ENCODE peak calls at places on chromosomes 4 and X, in nine cellular contexts. T, L, H, W, X, O, J, R and G are unnamed samples. For H3K9me3, the result is how much of the 10 kb centered on the place peaks cover.

GRCh38 chrX:68699960-68700746 is 52.7 kb downstream of the STARD8 start:
- DNase-seq in T (no peak), L (no peak), H (peak), W (peak), X (no peak), O (no peak), J (no peak), R (no peak), G (no peak)

GRCh38 chrX:48083212-48083611 is 11.8 kb upstream of the ZNF630 start:
- DNase-seq in T (no peak), L (no peak), H (peak), W (peak), X (peak), O (no peak), J (peak), R (peak), G (peak)

GRCh38 chr4:78720994-78721677 is 55.0 kb upstream of the BMP2K start:
- DNase-seq in T (peak), L (no peak), H (peak), W (peak), X (no peak), O (no peak), J (no peak), R (no peak), G (no peak)

GRCh38 chr4:111406036-111406435 is 739.2 kb upstream of the FAM241A start:
- DNase-seq in T (no peak), L (no peak), H (no peak), W (no peak), X (no peak), O (no peak), J (no peak), R (no peak), G (no peak)

GRCh38 chr4:83535520-83535944 is 376 bp upstream of the GPAT3 start:
- DNase-seq in T (peak), L (peak), H (peak), W (peak), X (peak), O (peak), J (peak), R (peak), G (peak)

GRCh38 chr4:165827018-165827417 is 46.0 kb upstream of the TLL1 start:
- DNase-seq in T (no peak), L (no peak), H (no peak), W (no peak), X (no peak), O (no peak), J (no peak), R (no peak), G (no peak)

GRCh38 chr4:167233523-167234387 is 539 bp downstream of the SPOCK3 start:
- DNase-seq in T (no peak), L (no peak), H (no peak), W (no peak), X (no peak), O (no peak), J (peak), R (peak), G (peak)

GRCh38 chrX:46587158-46587557 is 13.6 kb downstream of the CHST7 start:
- DNase-seq in T (no peak), L (no peak), H (no peak), W (no peak), X (no peak), O (peak), J (no peak), R (no peak), G (no peak)

GRCh38 chr4:159117968-159118367 is 15.1 kb downstream of the RAPGEF2 start:
- DNase-seq in T (no peak), L (no peak), H (no peak), W (peak), X (no peak), O (no peak), J (no peak), R (no peak), G (no peak)

GRCh38 chr4:82774711-82775171 is 23.9 kb downstream of the SCD5 start:
- DNase-seq in T (no peak), L (no peak), H (no peak), W (no peak), X (no peak), O (no peak), J (no peak), R (peak), G (no peak)

GRCh38 chrX:43703211-43703791 is 47.2 kb downstream of the MAOA start:
- DNase-seq in T (no peak), L (no peak), H (no peak), W (peak), X (no peak), O (no peak), J (no peak), R (no peak), G (no peak)

GRCh38 chrX:38061335-38061734 is 55.0 kb downstream of the SYTL5 start:
- DNase-seq in T (no peak), L (no peak), H (no peak), W (peak), X (no peak), O (no peak), J (no peak), R (no peak), G (no peak)

DNA sequence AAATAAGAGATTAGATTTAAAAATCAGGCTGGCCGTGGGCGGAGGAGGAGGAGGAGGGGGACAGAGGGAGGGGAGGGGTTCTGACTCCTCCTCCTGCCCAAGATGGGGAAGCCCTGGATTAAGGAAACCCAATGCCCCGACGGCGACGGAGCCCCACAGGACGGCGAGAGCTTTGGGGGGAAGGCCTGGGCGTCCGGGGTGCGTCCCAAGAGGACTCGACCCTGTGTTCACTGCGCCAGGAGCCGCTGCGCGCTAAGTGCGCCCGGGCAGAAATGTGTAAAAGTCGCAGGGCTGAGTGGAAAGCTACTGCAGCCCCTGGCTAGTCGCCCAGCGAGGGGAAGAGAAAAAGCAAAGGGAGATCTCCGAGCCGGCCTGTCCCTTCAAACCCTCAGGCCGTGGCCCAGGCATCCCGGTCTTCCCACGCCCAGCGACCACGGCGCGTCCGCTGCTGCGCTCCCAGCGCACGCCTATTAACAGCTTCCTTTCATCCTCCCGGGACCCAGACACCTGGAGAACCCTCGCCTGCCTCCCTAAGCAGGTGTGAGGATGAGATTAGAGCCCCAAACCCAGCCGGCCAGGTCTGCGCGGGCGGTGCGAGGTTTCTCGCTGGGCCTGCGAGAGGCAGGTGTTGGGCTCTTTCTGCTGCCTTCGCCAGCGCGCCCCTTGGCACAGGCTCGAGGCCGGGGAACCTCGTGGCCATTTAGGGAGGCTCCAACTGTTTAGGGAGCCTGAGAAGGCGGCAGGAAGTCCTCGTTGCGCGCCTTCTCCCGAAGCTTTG is 1.4 kb upstream of the RPS6KA3 start:
- DNase-seq in T (peak), L (peak), H (peak), W (peak), X (peak), O (peak), J (no peak), R (peak), G (peak)
- H3K27ac ChIP-seq in T (peak), L (peak), H (peak), W (no peak), X (peak), O (peak), J (no peak), R (no peak), G (no peak)

GRCh38 chr4:88353324-88353723 is 25.3 kb upstream of the HERC6 start:
- DNase-seq in T (no peak), L (no peak), H (no peak), W (no peak), X (no peak), O (no peak), J (no peak), R (no peak), G (no peak)
- H3K9me3 ChIP-seq in T (under half), L (under half), H (under half), W (under half), X (under half), O (under half), J (under half), R (under half), G (under half)

DNA sequence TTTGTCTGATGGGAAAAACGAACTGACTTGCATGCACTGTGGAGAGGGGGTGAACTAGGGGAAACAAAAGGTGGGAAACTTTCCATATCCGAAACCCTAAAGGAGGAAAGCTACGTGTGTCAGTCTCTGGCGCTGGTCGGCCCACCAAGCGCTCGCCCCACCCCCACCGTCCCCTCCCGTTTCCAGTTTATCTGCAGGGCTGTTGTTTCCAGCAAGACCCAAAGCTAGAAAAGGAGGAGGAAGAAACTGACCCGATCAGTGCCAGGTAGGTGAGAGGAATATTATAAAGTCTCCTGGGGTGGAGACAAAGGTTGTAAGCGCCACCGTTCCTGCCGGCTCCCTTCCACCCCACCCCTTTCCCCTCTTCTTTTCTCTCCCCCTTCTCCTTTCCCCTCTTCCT is 591 bp downstream of the TCEAL9 start:
- DNase-seq in T (peak), L (no peak), H (peak), W (peak), X (no peak), O (peak), J (no peak), R (peak), G (no peak)
- H3K4me3 ChIP-seq in T (peak), L (peak), H (peak), W (peak), X (peak), O (peak), J (peak), R (peak), G (peak)

GRCh38 chr4:25993564-25994185 is 79.7 kb downstream of the SMIM20 start:
- DNase-seq in T (peak), L (no peak), H (no peak), W (no peak), X (no peak), O (no peak), J (peak), R (peak), G (peak)
- H3K27ac ChIP-seq in T (no peak), L (no peak), H (no peak), W (no peak), X (no peak), O (no peak), J (peak), R (no peak), G (no peak)

GRCh38 chrX:145821291-145821897 is 3.8 kb downstream of the SLITRK2 start:
- DNase-seq in T (no peak), L (no peak), H (no peak), W (no peak), X (no peak), O (no peak), J (no peak), R (peak), G (peak)

GRCh38 chrX:145820825-145821224 is 3.2 kb downstream of the SLITRK2 start:
- DNase-seq in T (no peak), L (no peak), H (no peak), W (no peak), X (no peak), O (no peak), J (no peak), R (no peak), G (no peak)

GRCh38 chrX:145818522-145819075 is 970 bp downstream of the SLITRK2 start:
- DNase-seq in T (no peak), L (no peak), H (no peak), W (no peak), X (no peak), O (no peak), J (no peak), R (peak), G (no peak)

GRCh38 chrX:145823132-145823531 is 5.5 kb downstream of the SLITRK2 start:
- DNase-seq in T (no peak), L (no peak), H (no peak), W (no peak), X (no peak), O (no peak), J (no peak), R (no peak), G (no peak)

DNA sequence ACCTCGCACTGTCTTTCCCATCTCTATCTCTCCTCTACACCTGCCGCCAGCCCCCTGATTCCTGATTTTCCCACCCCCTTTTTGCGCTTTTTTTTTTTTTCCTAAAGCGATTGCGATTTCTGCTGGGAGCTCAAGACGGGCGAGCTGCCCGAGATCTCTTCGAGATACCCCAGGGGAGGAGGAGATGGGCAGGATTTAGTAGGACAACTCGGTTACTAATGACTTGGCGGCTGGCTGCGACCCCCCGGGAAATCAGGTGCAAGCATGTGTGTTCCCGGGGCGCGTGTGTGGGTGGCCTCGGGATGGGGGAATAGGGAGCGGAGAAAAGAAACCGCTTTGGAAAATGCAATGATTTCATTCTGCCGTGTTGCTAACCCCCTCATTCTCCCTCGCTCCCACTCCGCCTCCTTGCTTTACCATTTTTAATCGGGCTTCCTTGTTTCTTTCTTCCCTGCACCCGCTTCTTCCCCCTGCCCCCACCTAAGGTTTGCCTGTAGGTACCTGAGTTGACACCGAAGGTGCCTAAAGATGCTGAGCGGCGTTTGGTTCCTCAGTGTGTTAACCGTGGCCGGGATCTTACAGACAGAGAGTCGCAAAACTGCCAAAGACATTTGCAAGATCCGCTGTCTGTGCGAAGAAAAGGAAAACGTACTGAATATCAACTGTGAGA is 4.4 kb downstream of the SLITRK2 start:
- DNase-seq in T (no peak), L (no peak), H (no peak), W (no peak), X (no peak), O (no peak), J (no peak), R (no peak), G (no peak)
- H3K9me3 ChIP-seq in T (under half), L (under half), H (under half), W (under half), X (under half), O (under half), J (under half), R (under half), G (under half)

DNA sequence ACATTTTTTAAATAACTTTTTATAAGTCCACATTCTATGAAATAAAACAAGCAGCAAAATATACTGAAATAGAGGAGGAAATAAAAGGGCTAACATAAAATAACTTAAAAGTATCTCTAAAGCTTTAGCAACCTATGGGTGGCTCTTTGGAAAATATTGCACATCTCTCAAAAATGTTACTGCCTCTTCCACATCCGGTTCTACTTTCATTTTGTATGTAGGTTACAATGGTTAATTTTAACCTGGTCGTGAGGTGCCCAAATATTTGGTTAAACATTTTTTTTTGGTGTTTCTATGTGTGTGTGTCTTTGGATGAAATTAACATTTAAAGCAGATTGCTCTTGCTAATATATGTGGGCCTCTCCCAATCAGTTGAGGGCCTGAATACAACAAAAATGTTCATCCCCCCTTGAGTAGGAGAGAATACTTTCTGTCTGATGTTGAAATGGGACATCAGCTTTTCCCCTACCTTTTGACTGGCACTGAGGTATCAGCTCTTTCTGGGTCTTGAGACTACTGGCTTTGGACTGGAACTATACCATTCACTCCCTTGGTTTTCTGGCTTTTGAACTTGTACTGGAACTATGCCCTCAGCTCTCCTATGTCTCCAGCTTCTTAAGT is 353.0 kb downstream of the ADAM29 start:
- DNase-seq in T (no peak), L (no peak), H (no peak), W (no peak), X (no peak), O (no peak), J (no peak), R (no peak), G (no peak)
- H3K4me3 ChIP-seq in T (no peak), L (no peak), H (no peak), W (no peak), X (no peak), O (no peak), J (no peak), R (no peak), G (no peak)

DNA sequence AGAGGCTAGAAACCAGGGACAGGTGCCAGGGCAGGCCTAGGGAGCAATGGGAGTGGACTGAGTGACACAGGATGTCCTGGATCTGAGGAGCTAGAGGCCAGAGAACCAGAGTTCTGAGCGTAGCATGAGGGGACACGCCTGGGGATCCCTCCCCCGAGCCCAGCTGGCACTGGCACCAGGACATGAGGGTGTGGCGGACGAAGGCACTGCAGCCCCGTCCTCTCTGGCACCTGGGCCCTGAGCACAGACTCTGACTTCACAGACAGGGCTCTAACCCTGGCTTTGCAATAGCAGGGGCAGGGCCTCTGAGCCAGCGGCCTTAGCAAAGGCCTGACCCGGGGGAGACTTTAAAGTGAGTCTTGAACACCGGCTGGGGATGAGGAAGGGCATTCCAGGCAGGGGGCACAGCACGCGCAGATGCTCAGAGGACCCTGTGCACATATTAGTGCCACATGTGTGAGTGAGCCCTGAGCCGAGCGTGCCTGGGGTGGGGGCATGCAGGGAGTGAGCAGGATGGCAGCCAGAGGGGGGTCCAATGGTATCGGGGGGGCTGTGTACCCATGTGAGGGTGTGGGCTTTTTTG is 214.2 kb upstream of the PSAPL1 start:
- DNase-seq in T (no peak), L (peak), H (no peak), W (no peak), X (no peak), O (no peak), J (no peak), R (no peak), G (no peak)
- H3K27ac ChIP-seq in T (no peak), L (no peak), H (no peak), W (no peak), X (no peak), O (no peak), J (no peak), R (no peak), G (no peak)

GRCh38 chr4:76301068-76301774 is 5.3 kb upstream of the STBD1 start:
- DNase-seq in T (no peak), L (no peak), H (peak), W (peak), X (no peak), O (no peak), J (no peak), R (no peak), G (no peak)

GRCh38 chr4:76301775-76302162 is 4.8 kb upstream of the STBD1 start:
- DNase-seq in T (no peak), L (no peak), H (peak), W (peak), X (no peak), O (no peak), J (no peak), R (no peak), G (no peak)

GRCh38 chr4:76300012-76300411 is 6.5 kb upstream of the STBD1 start:
- DNase-seq in T (no peak), L (no peak), H (no peak), W (no peak), X (no peak), O (no peak), J (no peak), R (no peak), G (no peak)

GRCh38 chr4:76296421-76296820 is 10.1 kb upstream of the STBD1 start:
- DNase-seq in T (no peak), L (no peak), H (no peak), W (no peak), X (no peak), O (no peak), J (no peak), R (no peak), G (no peak)

DNA sequence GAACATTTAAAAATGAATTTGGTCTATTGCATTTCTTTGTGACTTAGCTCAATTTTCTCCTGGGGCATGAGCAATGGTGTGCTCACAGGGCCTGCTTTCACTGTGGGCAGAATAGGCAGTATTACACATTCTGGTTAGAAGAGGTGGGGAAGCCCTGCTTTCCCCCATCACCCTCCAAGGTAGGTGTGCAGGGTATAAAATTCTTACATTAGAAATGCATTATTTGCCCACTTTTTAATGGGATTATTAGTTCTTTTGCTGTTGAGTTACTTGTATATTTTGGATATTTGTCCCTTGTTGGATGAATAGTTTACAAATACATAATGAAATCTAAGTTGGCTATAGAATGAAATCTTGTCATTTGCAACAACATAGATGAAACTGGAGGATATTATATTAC is 8.3 kb upstream of the STBD1 start:
- DNase-seq in T (no peak), L (no peak), H (no peak), W (no peak), X (no peak), O (no peak), J (no peak), R (no peak), G (no peak)
- H3K9me3 ChIP-seq in T (under half), L (under half), H (under half), W (under half), X (under half), O (under half), J (under half), R (under half), G (under half)